ENCODE peak calls at places on chromosomes 12 and 14, in five cellular contexts. A is NT2/D1, M is GM12878, U is HepG2, O is H1. V is an unnamed sample.

GRCh38 chr12:78442454-78442801 is 422.1 kb upstream of the SYT1 start:
- DNase-seq in M (no peak), A (no peak), O (no peak), U (no peak), V (no peak)

GRCh38 chr12:2686280-2686646 is 108.5 kb upstream of the FKBP4 start:
- DNase-seq in U (no peak), A (no peak), M (no peak), O (no peak), V (no peak)

GRCh38 chr12:66813137-66813867 is 134.4 kb upstream of the GRIP1 start:
- DNase-seq in O (no peak), M (no peak), U (peak), A (no peak), V (no peak)

GRCh38 chr12:3670083-3670620 is 82.8 kb downstream of the CRACR2A start:
- DNase-seq in U (no peak), A (no peak), M (no peak), O (no peak), V (no peak)

GRCh38 chr12:3882896-3883564 is 9.8 kb upstream of the PARP11 start:
- DNase-seq in A (peak), U (peak), M (no peak), O (no peak), V (peak)

GRCh38 chr12:120700863-120701262 is 9.4 kb upstream of the UNC119B start:
- DNase-seq in O (no peak), M (no peak), A (no peak), U (no peak), V (no peak)

GRCh38 chr12:13142747-13143146 is 39.3 kb upstream of the GSG1 start:
- DNase-seq in U (no peak), A (no peak), M (no peak), O (no peak), V (no peak)

GRCh38 chr14:61462566-61463195 is 141.3 kb downstream of the PRKCH start:
- DNase-seq in O (peak), U (peak), A (no peak), M (no peak), V (no peak)

GRCh38 chr14:67694791-67695393 is 672 bp downstream of the RDH11 start:
- DNase-seq in A (peak), O (peak), U (peak), M (peak), V (peak)

GRCh38 chr14:31530136-31530535 is 31.1 kb upstream of the NUBPL start:
- DNase-seq in O (no peak), A (no peak), U (no peak), M (no peak), V (no peak)

GRCh38 chr12:98154850-98155249 is 360.5 kb upstream of the TMPO start:
- DNase-seq in U (peak), A (peak), M (no peak), O (no peak), V (peak)

GRCh38 chr12:109020136-109020535 is 732 bp downstream of the SVOP start:
- DNase-seq in A (no peak), O (no peak), U (no peak), M (no peak), V (no peak)

GRCh38 chr12:58414398-58414871 is 473.1 kb downstream of the ATP23 start:
- DNase-seq in O (no peak), A (no peak), U (no peak), M (no peak), V (no peak)

GRCh38 chr12:127108360-127109215 is 1158.4 kb upstream of the TMEM132C start:
- DNase-seq in O (peak), U (peak), M (no peak), A (peak), V (peak)

GRCh38 chr12:111819191-111820158 is 22.6 kb upstream of the MAPKAPK5 start:
- DNase-seq in U (no peak), O (no peak), A (no peak), M (no peak), V (no peak)
- TF ChIP-seq SUZ12 in U (no peak), O (no peak), A (no peak), M (no peak), V (no peak)

GRCh38 chr12:6761849-6762248 is 4.3 kb upstream of the PTMS start:
- DNase-seq in M (no peak), U (no peak), O (no peak), A (no peak), V (no peak)

GRCh38 chr12:6765634-6766581 is at the start of gene PTMS:
- DNase-seq in M (no peak), U (peak), O (peak), A (peak), V (peak)

GRCh38 chr12:6763380-6763779 is 2.8 kb upstream of the PTMS start:
- DNase-seq in O (no peak), M (no peak), A (no peak), U (no peak), V (no peak)

GRCh38 chr12:6765048-6765633 is 1.0 kb upstream of the PTMS start:
- DNase-seq in A (no peak), M (no peak), U (no peak), O (no peak), V (no peak)

DNA sequence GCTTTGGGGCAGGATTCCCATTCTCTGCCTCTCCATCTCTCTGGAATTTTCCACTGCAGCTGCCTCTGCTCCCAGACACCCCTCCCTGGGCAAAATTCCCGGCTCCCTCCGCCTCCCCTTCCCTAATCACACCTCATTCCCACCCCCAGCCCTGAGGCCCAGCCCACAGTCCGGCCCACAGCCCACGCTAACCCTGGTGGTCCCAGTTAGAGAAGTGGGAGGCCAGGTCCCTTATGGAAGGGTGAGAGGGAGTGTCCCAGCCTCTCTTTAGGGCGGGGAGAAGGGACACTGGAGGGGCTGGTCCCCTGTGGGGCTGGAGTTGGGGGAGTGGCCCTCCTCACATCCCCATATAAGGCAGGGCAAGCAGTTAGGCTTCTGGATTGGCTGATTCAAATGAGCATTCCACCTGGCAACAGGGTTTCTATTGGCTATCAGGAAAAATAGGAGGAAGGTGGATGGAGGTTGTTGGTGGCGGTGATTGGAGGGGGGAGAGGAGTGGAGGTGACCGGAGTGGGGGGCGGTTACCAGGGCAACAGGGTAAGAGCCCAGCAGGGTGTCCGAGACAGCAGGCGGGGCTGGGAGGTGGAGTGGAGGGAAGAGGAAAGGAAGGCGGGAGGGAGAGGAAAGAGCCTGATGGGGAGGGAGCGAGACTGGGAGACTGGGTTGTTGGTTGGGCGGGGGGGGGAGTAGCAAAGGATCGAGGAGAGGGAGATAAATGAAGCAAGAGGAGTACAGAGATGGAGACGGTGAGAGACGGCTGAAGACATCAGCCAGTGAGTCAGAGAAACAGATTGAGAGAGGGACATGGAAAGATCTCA is 1.9 kb upstream of the PTMS start:
- DNase-seq in A (peak), U (peak), M (peak), O (peak), V (peak)
- TF ChIP-seq SUZ12 in A (no peak), U (no peak), M (no peak), O (peak), V (no peak)

GRCh38 chr14:105207460-105207901 is 26.4 kb upstream of the NUDT14 start:
- DNase-seq in A (no peak), M (no peak), U (no peak), O (no peak), V (peak)
- TF ChIP-seq SUZ12 in A (no peak), M (no peak), U (no peak), O (no peak), V (no peak)

GRCh38 chr12:6821271-6821673 is 349 bp upstream of the GPR162 start:
- DNase-seq in A (peak), M (no peak), U (no peak), O (peak), V (peak)
- TF ChIP-seq SUZ12 in A (no peak), M (no peak), U (no peak), O (no peak), V (no peak)

DNA sequence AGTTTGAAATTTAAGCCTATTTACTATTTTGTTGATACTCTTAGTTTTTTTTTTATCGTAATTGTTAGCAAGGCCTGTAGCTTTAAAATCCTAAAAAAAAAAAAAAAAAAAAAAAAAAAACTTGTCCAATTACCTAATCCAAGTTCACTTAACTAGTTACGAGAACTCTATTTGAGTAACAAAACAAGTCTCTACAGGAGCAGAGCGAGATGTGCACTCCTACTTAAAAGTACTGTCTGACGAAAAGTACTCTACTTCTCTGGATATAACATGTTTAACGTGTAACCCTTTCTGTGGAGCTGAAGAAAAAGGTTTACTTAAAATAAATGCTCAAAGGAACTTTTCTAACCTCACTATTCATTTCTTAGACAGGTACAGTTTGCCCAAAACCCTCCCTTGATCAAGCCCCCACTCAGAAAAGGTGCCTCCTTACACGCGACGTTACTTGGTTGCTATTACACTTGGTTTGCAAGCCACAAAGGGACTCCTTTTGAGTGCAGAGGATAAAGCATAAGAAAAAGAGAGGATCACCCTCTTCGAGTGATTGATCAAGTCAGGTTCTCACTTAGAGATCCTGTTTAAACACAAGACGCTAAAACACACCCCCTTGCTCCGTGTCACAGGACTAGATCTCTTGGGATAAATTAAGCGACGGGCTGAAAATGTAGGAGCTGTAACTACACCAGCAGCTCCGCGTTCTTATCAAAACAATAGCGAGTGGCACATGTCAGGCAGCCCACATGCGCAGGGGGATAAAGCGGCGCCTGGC is 2.2 kb downstream of the BAZ1A start:
- DNase-seq in O (no peak), A (no peak), M (no peak), U (peak), V (no peak)
- TF ChIP-seq SUZ12 in O (no peak), A (no peak), M (no peak), U (no peak), V (no peak)

DNA sequence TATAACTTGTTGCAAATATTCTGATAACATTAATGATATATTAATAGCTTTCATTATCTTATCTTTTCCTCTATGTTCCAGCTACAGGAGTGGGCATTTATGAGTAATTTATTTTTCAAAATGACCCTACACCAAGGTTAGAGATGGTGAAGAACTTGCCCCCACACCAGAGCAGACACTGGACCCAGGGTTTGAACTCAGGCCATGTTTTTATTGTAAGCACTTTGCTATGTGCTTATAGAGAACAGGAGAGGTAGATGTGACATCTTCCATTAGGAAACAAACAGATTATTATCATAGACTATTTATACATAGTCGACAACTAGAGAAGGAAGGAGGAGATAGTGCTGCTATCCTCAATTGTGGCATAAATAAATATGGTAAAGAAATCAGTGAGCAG is 265.2 kb downstream of the EGLN3 start:
- DNase-seq in O (no peak), M (no peak), U (no peak), A (no peak), V (no peak)
- TF ChIP-seq SUZ12 in O (no peak), M (no peak), U (no peak), A (no peak), V (no peak)

GRCh38 chr12:124321556-124322270 is 26.8 kb downstream of the RFLNA start:
- DNase-seq in O (no peak), A (no peak), U (no peak), M (no peak), V (no peak)
- TF ChIP-seq SUZ12 in O (no peak), A (no peak), U (no peak), M (no peak), V (no peak)

DNA sequence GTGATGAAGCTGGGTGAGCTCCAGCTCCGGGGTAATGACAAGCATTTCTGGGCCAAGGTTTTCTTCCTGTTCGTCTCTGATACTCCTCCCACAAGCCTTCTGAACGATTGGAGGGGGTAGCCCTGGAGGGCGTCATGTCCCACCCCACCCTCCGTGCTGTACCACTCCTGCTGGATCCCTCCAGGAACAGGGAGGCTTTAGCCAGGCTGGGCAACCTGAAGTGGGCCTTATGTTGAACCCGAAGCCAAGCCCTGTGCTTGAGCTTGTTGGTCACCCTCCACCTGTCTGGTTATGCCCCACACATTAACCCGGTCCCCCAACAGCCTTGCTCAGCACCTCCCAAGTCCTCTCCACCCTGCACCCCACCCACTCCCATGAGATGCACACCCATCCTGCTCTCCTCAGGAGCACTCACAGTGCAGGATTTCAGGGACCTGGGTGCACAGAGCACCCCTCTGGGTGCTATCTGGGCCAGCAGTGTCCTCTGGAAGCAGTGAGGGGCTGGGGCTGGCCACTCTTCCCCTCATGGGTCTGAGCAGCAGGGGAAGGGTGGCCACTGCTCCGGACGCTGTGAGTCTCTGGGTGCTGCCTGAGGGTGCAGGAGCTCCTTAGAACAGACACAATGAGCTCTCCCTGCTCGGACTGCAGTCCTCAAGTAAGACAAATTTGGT is 6.8 kb upstream of the KRT83 start:
- DNase-seq in M (no peak), O (no peak), U (no peak), A (no peak), V (no peak)
- TF ChIP-seq SUZ12 in M (no peak), O (no peak), U (no peak), A (no peak), V (no peak)

GRCh38 chr12:56153291-56154065 is 1.1 kb downstream of the MYL6B start:
- DNase-seq in M (no peak), O (no peak), A (no peak), U (no peak), V (no peak)

GRCh38 chr12:56150563-56150962 is 1.8 kb upstream of the MYL6B start:
- DNase-seq in O (no peak), U (no peak), M (no peak), A (no peak), V (no peak)

GRCh38 chr12:56152756-56153137 is 360 bp downstream of the MYL6B start:
- DNase-seq in A (no peak), O (no peak), M (no peak), U (no peak), V (no peak)

GRCh38 chr12:56152132-56152755 is at the start of gene MYL6B:
- DNase-seq in O (peak), U (peak), M (peak), A (peak), V (peak)

GRCh38 chr12:56151672-56152131 is 685 bp upstream of the MYL6B start:
- DNase-seq in M (no peak), O (peak), A (peak), U (peak), V (peak)
- TF ChIP-seq SUZ12 in M (no peak), O (no peak), A (no peak), U (no peak), V (no peak)

V was measured in HEK293T.